ENCODE peak calls at places on chromosomes 16 and 17, in seven cellular contexts. One of them, this sample, is unnamed.

GRCh38 chr16:86834451-86835035 is 256.2 kb downstream of the FOXL1 start:
- DNase-seq in activated CD8-positive, alpha-beta T cell treated with anti-CD3 and anti-CD28 coated beads for 36 hours: no peak
- DNase-seq in A549: peak; percentile 19
- DNase-seq in kidney: no peak
- DNase-seq in thoracic aorta: no peak
- DNase-seq in Calu3: peak; percentile 70
- DNase-seq in mammary epithelial cell: no peak
- DNase-seq in this sample: peak; percentile 30

GRCh38 chr17:48110722-48111121 is 3.2 kb downstream of the SNX11 start:
- DNase-seq in activated CD8-positive, alpha-beta T cell treated with anti-CD3 and anti-CD28 coated beads for 36 hours: no peak
- DNase-seq in thoracic aorta: no peak
- DNase-seq in Calu3: no peak
- DNase-seq in kidney: no peak
- DNase-seq in mammary epithelial cell: no peak
- DNase-seq in A549: no peak
- DNase-seq in this sample: no peak

GRCh38 chr17:42694524-42694923 is 12.2 kb downstream of the CNTNAP1 start:
- DNase-seq in activated CD8-positive, alpha-beta T cell treated with anti-CD3 and anti-CD28 coated beads for 36 hours: no peak
- DNase-seq in Calu3: no peak
- DNase-seq in kidney: no peak
- DNase-seq in A549: no peak
- DNase-seq in thoracic aorta: no peak
- DNase-seq in mammary epithelial cell: no peak
- DNase-seq in this sample: no peak

GRCh38 chr17:28898261-28898955 is 875 bp upstream of the FLOT2 start:
- DNase-seq in kidney: no peak
- DNase-seq in activated CD8-positive, alpha-beta T cell treated with anti-CD3 and anti-CD28 coated beads for 36 hours: no peak
- DNase-seq in mammary epithelial cell: no peak
- DNase-seq in Calu3: no peak
- DNase-seq in A549: no peak
- DNase-seq in thoracic aorta: no peak
- DNase-seq in this sample: no peak

GRCh38 chr16:15777533-15778203 is 79.2 kb downstream of the MYH11 start:
- DNase-seq in A549: peak; percentile 79
- DNase-seq in kidney: peak; percentile 29
- DNase-seq in Calu3: peak; percentile 65
- DNase-seq in activated CD8-positive, alpha-beta T cell treated with anti-CD3 and anti-CD28 coated beads for 36 hours: peak; percentile 42
- DNase-seq in thoracic aorta: no peak
- DNase-seq in mammary epithelial cell: peak; percentile 19
- DNase-seq in this sample: peak; percentile 47

GRCh38 chr16:24685539-24686432 is 43.7 kb upstream of the TNRC6A start:
- DNase-seq in Calu3: peak; percentile 67
- DNase-seq in thoracic aorta: peak; percentile 41
- DNase-seq in kidney: peak; percentile 81
- DNase-seq in A549: peak; percentile 79
- DNase-seq in activated CD8-positive, alpha-beta T cell treated with anti-CD3 and anti-CD28 coated beads for 36 hours: no peak
- DNase-seq in mammary epithelial cell: peak; percentile 63
- DNase-seq in this sample: peak; percentile 77

GRCh38 chr17:36525113-36525512 is 9.6 kb downstream of the MYO19 start:
- DNase-seq in Calu3: no peak
- DNase-seq in thoracic aorta: no peak
- DNase-seq in kidney: no peak
- DNase-seq in activated CD8-positive, alpha-beta T cell treated with anti-CD3 and anti-CD28 coated beads for 36 hours: no peak
- DNase-seq in mammary epithelial cell: peak; percentile 60
- DNase-seq in A549: no peak
- DNase-seq in this sample: no peak

GRCh38 chr16:12590963-12591362 is 212.7 kb downstream of the CPPED1 start:
- DNase-seq in Calu3: no peak
- DNase-seq in thoracic aorta: no peak
- DNase-seq in mammary epithelial cell: no peak
- DNase-seq in activated CD8-positive, alpha-beta T cell treated with anti-CD3 and anti-CD28 coated beads for 36 hours: no peak
- DNase-seq in kidney: no peak
- DNase-seq in A549: no peak
- DNase-seq in this sample: no peak

GRCh38 chr16:48499822-48500440 is 110.0 kb downstream of the N4BP1 start:
- DNase-seq in activated CD8-positive, alpha-beta T cell treated with anti-CD3 and anti-CD28 coated beads for 36 hours: no peak
- DNase-seq in mammary epithelial cell: peak; percentile 33
- DNase-seq in Calu3: no peak
- DNase-seq in A549: peak; percentile 77
- DNase-seq in thoracic aorta: no peak
- DNase-seq in kidney: no peak
- DNase-seq in this sample: no peak

GRCh38 chr17:562174-562573 is 152.5 kb downstream of the VPS53 start:
- DNase-seq in activated CD8-positive, alpha-beta T cell treated with anti-CD3 and anti-CD28 coated beads for 36 hours: no peak
- DNase-seq in kidney: no peak
- DNase-seq in thoracic aorta: no peak
- DNase-seq in mammary epithelial cell: no peak
- DNase-seq in Calu3: no peak
- DNase-seq in A549: no peak
- DNase-seq in this sample: peak; percentile 45

GRCh38 chr16:16166085-16166484 is 57.2 kb downstream of the ABCC6 start:
- DNase-seq in mammary epithelial cell: no peak
- DNase-seq in activated CD8-positive, alpha-beta T cell treated with anti-CD3 and anti-CD28 coated beads for 36 hours: no peak
- DNase-seq in thoracic aorta: no peak
- DNase-seq in Calu3: no peak
- DNase-seq in A549: no peak
- DNase-seq in kidney: peak; percentile 43
- DNase-seq in this sample: no peak

GRCh38 chr17:48854774-48855476 is 24.1 kb downstream of the CALCOCO2 start:
- DNase-seq in Calu3: no peak
- DNase-seq in activated CD8-positive, alpha-beta T cell treated with anti-CD3 and anti-CD28 coated beads for 36 hours: no peak
- DNase-seq in kidney: no peak
- DNase-seq in thoracic aorta: no peak
- DNase-seq in A549: no peak
- DNase-seq in mammary epithelial cell: no peak
- DNase-seq in this sample: no peak

GRCh38 chr17:66542183-66542966 is 240.0 kb downstream of the PRKCA start:
- DNase-seq in mammary epithelial cell: peak; percentile 85
- DNase-seq in thoracic aorta: no peak
- DNase-seq in Calu3: no peak
- DNase-seq in activated CD8-positive, alpha-beta T cell treated with anti-CD3 and anti-CD28 coated beads for 36 hours: peak; percentile 53
- DNase-seq in A549: no peak
- DNase-seq in kidney: no peak
- DNase-seq in this sample: no peak

GRCh38 chr17:38674013-38674748 is 576 bp downstream of the EPOP start:
- DNase-seq in thoracic aorta: no peak
- DNase-seq in mammary epithelial cell: no peak
- DNase-seq in Calu3: peak; percentile 75
- DNase-seq in A549: peak; percentile 51
- DNase-seq in kidney: peak; percentile 79
- DNase-seq in activated CD8-positive, alpha-beta T cell treated with anti-CD3 and anti-CD28 coated beads for 36 hours: peak; percentile 52
- DNase-seq in this sample: no peak

GRCh38 chr17:78583091-78583490 is 5.9 kb upstream of the DNAH17 start:
- DNase-seq in kidney: no peak
- DNase-seq in mammary epithelial cell: no peak
- DNase-seq in Calu3: no peak
- DNase-seq in activated CD8-positive, alpha-beta T cell treated with anti-CD3 and anti-CD28 coated beads for 36 hours: peak; percentile 20
- DNase-seq in thoracic aorta: no peak
- DNase-seq in A549: peak; percentile 65
- DNase-seq in this sample: no peak

GRCh38 chr17:80104956-80105375 is 3.6 kb downstream of the GAA start:
- DNase-seq in A549: no peak
- DNase-seq in activated CD8-positive, alpha-beta T cell treated with anti-CD3 and anti-CD28 coated beads for 36 hours: no peak
- DNase-seq in Calu3: no peak
- DNase-seq in kidney: peak; percentile 59
- DNase-seq in mammary epithelial cell: no peak
- DNase-seq in thoracic aorta: no peak
- DNase-seq in this sample: no peak

GRCh38 chr17:67733371-67733770 is 15.6 kb downstream of the NOL11 start:
- DNase-seq in kidney: no peak
- DNase-seq in activated CD8-positive, alpha-beta T cell treated with anti-CD3 and anti-CD28 coated beads for 36 hours: no peak
- DNase-seq in Calu3: no peak
- DNase-seq in A549: no peak
- DNase-seq in thoracic aorta: no peak
- DNase-seq in mammary epithelial cell: no peak
- DNase-seq in this sample: no peak

GRCh38 chr17:18323507-18324139 is 8.5 kb downstream of the SMCR8 start:
- DNase-seq in mammary epithelial cell: no peak
- DNase-seq in kidney: peak; percentile 65
- DNase-seq in A549: no peak
- DNase-seq in activated CD8-positive, alpha-beta T cell treated with anti-CD3 and anti-CD28 coated beads for 36 hours: no peak
- DNase-seq in Calu3: no peak
- DNase-seq in thoracic aorta: no peak
- DNase-seq in this sample: no peak

DNA sequence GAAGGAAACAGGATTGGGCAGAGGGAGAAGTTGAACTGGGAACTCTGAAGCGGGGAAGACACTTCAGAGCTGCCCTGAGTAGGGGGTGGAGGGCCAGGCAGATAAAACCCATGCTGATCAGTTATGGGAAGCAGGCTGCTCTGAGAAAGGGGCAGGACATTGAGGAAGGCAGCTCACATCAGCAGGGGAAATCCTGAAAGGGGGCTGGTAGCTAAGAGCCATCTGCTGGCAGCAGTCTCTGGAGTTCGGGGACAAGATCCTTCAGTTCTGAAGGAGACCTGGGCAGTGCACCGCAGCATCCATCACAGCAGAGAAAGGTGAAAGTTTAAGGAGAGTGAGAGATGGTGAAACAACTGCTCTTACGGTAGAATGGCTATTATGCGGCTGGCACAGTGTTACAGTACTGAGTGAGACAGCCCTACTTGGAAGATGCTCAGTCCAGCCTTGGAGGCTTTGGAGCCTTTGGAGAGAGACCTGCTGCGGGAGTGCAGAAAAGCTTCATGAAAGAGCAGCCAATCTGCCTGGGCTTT is 5.4 kb upstream of the KIF18B start:
- DNase-seq in kidney: peak; percentile 11
- DNase-seq in thoracic aorta: no peak
- DNase-seq in activated CD8-positive, alpha-beta T cell treated with anti-CD3 and anti-CD28 coated beads for 36 hours: no peak
- DNase-seq in Calu3: no peak
- DNase-seq in mammary epithelial cell: no peak
- DNase-seq in A549: no peak
- DNase-seq in this sample: no peak
- TF ChIP-seq CTCF in kidney: no peak
- TF ChIP-seq CTCF in thoracic aorta: no peak
- TF ChIP-seq CTCF in activated CD8-positive, alpha-beta T cell treated with anti-CD3 and anti-CD28 coated beads for 36 hours: no peak
- TF ChIP-seq CTCF in Calu3: no peak
- TF ChIP-seq CTCF in mammary epithelial cell: no peak
- TF ChIP-seq CTCF in A549: no peak
- TF ChIP-seq CTCF in this sample: no peak

GRCh38 chr16:1914759-1915387 is 3.3 kb downstream of the HS3ST6 start:
- DNase-seq in kidney: no peak
- DNase-seq in activated CD8-positive, alpha-beta T cell treated with anti-CD3 and anti-CD28 coated beads for 36 hours: no peak
- DNase-seq in thoracic aorta: no peak
- DNase-seq in mammary epithelial cell: no peak
- DNase-seq in A549: no peak
- DNase-seq in Calu3: no peak
- DNase-seq in this sample: no peak

GRCh38 chr16:1913327-1914083 is 4.7 kb downstream of the HS3ST6 start:
- DNase-seq in mammary epithelial cell: peak; percentile 43
- DNase-seq in thoracic aorta: no peak
- DNase-seq in A549: no peak
- DNase-seq in kidney: peak; percentile 86
- DNase-seq in activated CD8-positive, alpha-beta T cell treated with anti-CD3 and anti-CD28 coated beads for 36 hours: no peak
- DNase-seq in Calu3: peak; percentile 90
- DNase-seq in this sample: no peak

GRCh38 chr16:1915732-1916653 is 2.2 kb downstream of the HS3ST6 start:
- DNase-seq in activated CD8-positive, alpha-beta T cell treated with anti-CD3 and anti-CD28 coated beads for 36 hours: no peak
- DNase-seq in thoracic aorta: no peak
- DNase-seq in kidney: no peak
- DNase-seq in mammary epithelial cell: no peak
- DNase-seq in A549: no peak
- DNase-seq in Calu3: no peak
- DNase-seq in this sample: no peak

GRCh38 chr16:1912215-1912543 is 6.0 kb downstream of the HS3ST6 start:
- DNase-seq in mammary epithelial cell: no peak
- DNase-seq in activated CD8-positive, alpha-beta T cell treated with anti-CD3 and anti-CD28 coated beads for 36 hours: no peak
- DNase-seq in kidney: no peak
- DNase-seq in Calu3: no peak
- DNase-seq in thoracic aorta: no peak
- DNase-seq in A549: no peak
- DNase-seq in this sample: no peak

DNA sequence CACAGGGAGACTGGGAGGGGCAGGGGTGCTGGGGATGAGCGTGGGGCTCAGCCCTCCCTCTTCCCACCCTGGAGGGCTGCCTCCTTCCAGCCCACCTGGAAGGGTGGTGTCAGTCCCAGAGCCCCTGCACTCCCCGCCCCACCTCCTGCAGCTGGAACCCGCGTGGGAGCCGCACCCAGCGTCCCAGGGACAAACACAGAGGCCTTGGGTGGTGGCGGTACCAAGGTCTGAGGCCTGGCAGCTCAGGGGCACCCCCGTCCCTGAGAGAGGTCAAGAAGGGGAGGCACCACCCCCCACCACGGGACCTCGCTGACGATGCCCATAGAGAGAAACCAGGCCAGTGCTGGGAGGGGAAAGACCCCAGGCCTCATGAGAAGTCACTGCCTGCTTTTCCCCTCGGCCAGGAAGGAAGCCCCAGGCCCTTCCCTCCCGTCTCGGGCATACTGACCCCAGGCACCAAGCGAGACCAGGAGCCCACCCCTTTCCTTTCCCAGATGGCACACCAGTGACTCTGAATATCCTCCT is 4.1 kb downstream of the HS3ST6 start:
- DNase-seq in Calu3: no peak
- DNase-seq in mammary epithelial cell: no peak
- DNase-seq in A549: no peak
- DNase-seq in thoracic aorta: no peak
- DNase-seq in kidney: no peak
- DNase-seq in activated CD8-positive, alpha-beta T cell treated with anti-CD3 and anti-CD28 coated beads for 36 hours: no peak
- DNase-seq in this sample: no peak
- TF ChIP-seq CTCF in Calu3: no peak
- TF ChIP-seq CTCF in mammary epithelial cell: no peak
- TF ChIP-seq CTCF in A549: no peak
- TF ChIP-seq CTCF in thoracic aorta: no peak
- TF ChIP-seq CTCF in kidney: no peak
- TF ChIP-seq CTCF in activated CD8-positive, alpha-beta T cell treated with anti-CD3 and anti-CD28 coated beads for 36 hours: no peak
- TF ChIP-seq CTCF in this sample: no peak

GRCh38 chr17:21095735-21096134 is 31.0 kb upstream of the DHRS7B start:
- DNase-seq in A549: peak; percentile 26
- DNase-seq in kidney: no peak
- DNase-seq in Calu3: no peak
- DNase-seq in mammary epithelial cell: no peak
- DNase-seq in thoracic aorta: no peak
- DNase-seq in activated CD8-positive, alpha-beta T cell treated with anti-CD3 and anti-CD28 coated beads for 36 hours: peak; percentile 26
- DNase-seq in this sample: no peak
- TF ChIP-seq CTCF in A549: no peak
- TF ChIP-seq CTCF in kidney: no peak
- TF ChIP-seq CTCF in Calu3: no peak
- TF ChIP-seq CTCF in mammary epithelial cell: no peak
- TF ChIP-seq CTCF in thoracic aorta: no peak
- TF ChIP-seq CTCF in activated CD8-positive, alpha-beta T cell treated with anti-CD3 and anti-CD28 coated beads for 36 hours: no peak
- TF ChIP-seq CTCF in this sample: no peak

DNA sequence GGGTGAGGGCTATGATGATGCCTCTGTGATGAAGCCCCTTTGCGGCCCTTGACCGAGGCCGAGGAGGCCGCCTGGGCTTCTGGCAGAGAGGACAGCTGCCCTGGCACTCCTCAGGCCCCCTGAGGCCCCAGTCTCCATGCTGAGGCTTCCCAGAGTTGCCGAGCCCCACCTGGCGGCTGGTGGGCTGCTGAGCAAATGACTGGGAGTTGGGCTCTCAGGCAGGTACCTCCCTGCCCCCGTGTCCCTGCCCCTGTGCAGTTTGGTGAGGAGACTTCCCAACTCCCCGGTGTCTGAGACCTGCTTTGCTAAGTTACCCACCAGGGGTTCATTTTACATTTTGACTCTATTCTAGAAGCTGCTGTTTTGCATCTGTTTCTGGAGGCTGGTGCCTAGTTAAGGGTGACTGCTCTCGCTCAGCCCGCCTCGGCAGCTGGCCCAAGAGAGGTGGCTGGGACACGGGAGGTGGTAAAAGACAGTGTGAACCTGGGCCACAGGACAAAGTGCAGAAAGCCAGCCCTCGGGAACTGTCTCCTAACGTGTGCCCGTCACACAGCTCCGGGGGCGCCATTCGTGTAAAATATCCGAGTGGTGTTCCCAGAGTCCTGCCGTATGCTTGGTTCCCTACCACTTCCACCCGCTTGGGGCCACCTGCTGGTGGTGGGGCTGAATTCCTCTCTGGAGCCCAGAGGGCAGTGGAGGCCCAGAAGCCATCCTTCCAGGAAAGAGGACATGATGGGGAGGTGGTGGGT is 134.5 kb downstream of the RAB11FIP4 start:
- DNase-seq in thoracic aorta: no peak
- DNase-seq in A549: peak; percentile 66
- DNase-seq in kidney: peak; percentile 67
- DNase-seq in activated CD8-positive, alpha-beta T cell treated with anti-CD3 and anti-CD28 coated beads for 36 hours: no peak
- DNase-seq in Calu3: peak; percentile 37
- DNase-seq in mammary epithelial cell: no peak
- DNase-seq in this sample: peak; percentile 53
- TF ChIP-seq CTCF in thoracic aorta: no peak
- TF ChIP-seq CTCF in A549: peak; percentile 38
- TF ChIP-seq CTCF in kidney: peak; percentile 8
- TF ChIP-seq CTCF in activated CD8-positive, alpha-beta T cell treated with anti-CD3 and anti-CD28 coated beads for 36 hours: no peak
- TF ChIP-seq CTCF in Calu3: no peak
- TF ChIP-seq CTCF in mammary epithelial cell: peak; percentile 41
- TF ChIP-seq CTCF in this sample: peak; percentile 25